ENCODE peak calls at places on chromosome 20, in eight cellular contexts. One of them, this sample, is unnamed.

GRCh38 chr20:45012682-45013302 is 46.5 kb downstream of the STK4 start:
- DNase-seq in activated naive CD8-positive, alpha-beta T cell treated with anti-CD3 and anti-CD28 coated beads, Interleukin-2, amount 50 U/mL, for 24 hours: no peak
- DNase-seq in SJSA1: peak; percentile 84
- DNase-seq in cardiac fibroblast: peak; percentile 80
- DNase-seq in stimulated activated CD4-positive, alpha-beta T cell treated with anti-CD3 and anti-CD28 coated beads, Interleukin-2, amount 100 ng/mL, for 48 hours: no peak
- DNase-seq in CD8-positive, alpha-beta memory T cell: no peak
- DNase-seq in adrenal gland: no peak
- DNase-seq in bronchial epithelial cell: no peak
- DNase-seq in this sample: no peak

GRCh38 chr20:43843096-43843964 is 71.3 kb upstream of the TOX2 start:
- DNase-seq in activated naive CD8-positive, alpha-beta T cell treated with anti-CD3 and anti-CD28 coated beads, Interleukin-2, amount 50 U/mL, for 24 hours: no peak
- DNase-seq in SJSA1: peak; percentile 83
- DNase-seq in cardiac fibroblast: peak; percentile 92
- DNase-seq in stimulated activated CD4-positive, alpha-beta T cell treated with anti-CD3 and anti-CD28 coated beads, Interleukin-2, amount 100 ng/mL, for 48 hours: no peak
- DNase-seq in CD8-positive, alpha-beta memory T cell: no peak
- DNase-seq in adrenal gland: peak; percentile 15
- DNase-seq in bronchial epithelial cell: peak; percentile 72
- DNase-seq in this sample: no peak

GRCh38 chr20:33362898-33363297 is 38.4 kb downstream of the CDK5RAP1 start:
- DNase-seq in activated naive CD8-positive, alpha-beta T cell treated with anti-CD3 and anti-CD28 coated beads, Interleukin-2, amount 50 U/mL, for 24 hours: no peak
- DNase-seq in SJSA1: no peak
- DNase-seq in cardiac fibroblast: peak; percentile 7
- DNase-seq in stimulated activated CD4-positive, alpha-beta T cell treated with anti-CD3 and anti-CD28 coated beads, Interleukin-2, amount 100 ng/mL, for 48 hours: no peak
- DNase-seq in CD8-positive, alpha-beta memory T cell: no peak
- DNase-seq in adrenal gland: no peak
- DNase-seq in bronchial epithelial cell: no peak
- DNase-seq in this sample: no peak

GRCh38 chr20:23119456-23120216 is 33.5 kb upstream of the CD93 start:
- DNase-seq in activated naive CD8-positive, alpha-beta T cell treated with anti-CD3 and anti-CD28 coated beads, Interleukin-2, amount 50 U/mL, for 24 hours: no peak
- DNase-seq in SJSA1: no peak
- DNase-seq in cardiac fibroblast: no peak
- DNase-seq in stimulated activated CD4-positive, alpha-beta T cell treated with anti-CD3 and anti-CD28 coated beads, Interleukin-2, amount 100 ng/mL, for 48 hours: no peak
- DNase-seq in CD8-positive, alpha-beta memory T cell: no peak
- DNase-seq in adrenal gland: no peak
- DNase-seq in bronchial epithelial cell: no peak
- DNase-seq in this sample: no peak

GRCh38 chr20:43934833-43935232 is 20.2 kb downstream of the TOX2 start:
- DNase-seq in activated naive CD8-positive, alpha-beta T cell treated with anti-CD3 and anti-CD28 coated beads, Interleukin-2, amount 50 U/mL, for 24 hours: no peak
- DNase-seq in SJSA1: no peak
- DNase-seq in cardiac fibroblast: no peak
- DNase-seq in stimulated activated CD4-positive, alpha-beta T cell treated with anti-CD3 and anti-CD28 coated beads, Interleukin-2, amount 100 ng/mL, for 48 hours: no peak
- DNase-seq in CD8-positive, alpha-beta memory T cell: no peak
- DNase-seq in adrenal gland: no peak
- DNase-seq in bronchial epithelial cell: no peak
- DNase-seq in this sample: no peak

GRCh38 chr20:44074252-44075151 is 112.5 kb downstream of the JPH2 start:
- DNase-seq in activated naive CD8-positive, alpha-beta T cell treated with anti-CD3 and anti-CD28 coated beads, Interleukin-2, amount 50 U/mL, for 24 hours: no peak
- DNase-seq in SJSA1: peak; percentile 24
- DNase-seq in cardiac fibroblast: peak; percentile 60
- DNase-seq in stimulated activated CD4-positive, alpha-beta T cell treated with anti-CD3 and anti-CD28 coated beads, Interleukin-2, amount 100 ng/mL, for 48 hours: no peak
- DNase-seq in CD8-positive, alpha-beta memory T cell: no peak
- DNase-seq in adrenal gland: peak; percentile 96
- DNase-seq in bronchial epithelial cell: peak; percentile 72
- DNase-seq in this sample: no peak

GRCh38 chr20:49338061-49338460 is 60.2 kb upstream of the ZNFX1 start:
- DNase-seq in activated naive CD8-positive, alpha-beta T cell treated with anti-CD3 and anti-CD28 coated beads, Interleukin-2, amount 50 U/mL, for 24 hours: no peak
- DNase-seq in SJSA1: no peak
- DNase-seq in cardiac fibroblast: no peak
- DNase-seq in stimulated activated CD4-positive, alpha-beta T cell treated with anti-CD3 and anti-CD28 coated beads, Interleukin-2, amount 100 ng/mL, for 48 hours: no peak
- DNase-seq in CD8-positive, alpha-beta memory T cell: no peak
- DNase-seq in adrenal gland: no peak
- DNase-seq in bronchial epithelial cell: no peak
- DNase-seq in this sample: no peak

GRCh38 chr20:57384953-57385761 is 6.0 kb upstream of the RBM38 start:
- DNase-seq in activated naive CD8-positive, alpha-beta T cell treated with anti-CD3 and anti-CD28 coated beads, Interleukin-2, amount 50 U/mL, for 24 hours: no peak
- DNase-seq in SJSA1: no peak
- DNase-seq in cardiac fibroblast: no peak
- DNase-seq in stimulated activated CD4-positive, alpha-beta T cell treated with anti-CD3 and anti-CD28 coated beads, Interleukin-2, amount 100 ng/mL, for 48 hours: no peak
- DNase-seq in CD8-positive, alpha-beta memory T cell: no peak
- DNase-seq in adrenal gland: peak; percentile 78
- DNase-seq in bronchial epithelial cell: no peak
- DNase-seq in this sample: no peak

GRCh38 chr20:50301165-50301564 is 110.5 kb downstream of the CEBPB start:
- DNase-seq in activated naive CD8-positive, alpha-beta T cell treated with anti-CD3 and anti-CD28 coated beads, Interleukin-2, amount 50 U/mL, for 24 hours: no peak
- DNase-seq in SJSA1: no peak
- DNase-seq in cardiac fibroblast: no peak
- DNase-seq in stimulated activated CD4-positive, alpha-beta T cell treated with anti-CD3 and anti-CD28 coated beads, Interleukin-2, amount 100 ng/mL, for 48 hours: no peak
- DNase-seq in CD8-positive, alpha-beta memory T cell: no peak
- DNase-seq in adrenal gland: no peak
- DNase-seq in bronchial epithelial cell: no peak
- DNase-seq in this sample: no peak

GRCh38 chr20:16001286-16001685 is 572.0 kb downstream of the KIF16B start:
- DNase-seq in activated naive CD8-positive, alpha-beta T cell treated with anti-CD3 and anti-CD28 coated beads, Interleukin-2, amount 50 U/mL, for 24 hours: no peak
- DNase-seq in SJSA1: no peak
- DNase-seq in cardiac fibroblast: no peak
- DNase-seq in stimulated activated CD4-positive, alpha-beta T cell treated with anti-CD3 and anti-CD28 coated beads, Interleukin-2, amount 100 ng/mL, for 48 hours: no peak
- DNase-seq in CD8-positive, alpha-beta memory T cell: no peak
- DNase-seq in adrenal gland: no peak
- DNase-seq in bronchial epithelial cell: no peak
- DNase-seq in this sample: no peak

GRCh38 chr20:36116813-36117441 is 37.6 kb upstream of the EPB41L1 start:
- DNase-seq in activated naive CD8-positive, alpha-beta T cell treated with anti-CD3 and anti-CD28 coated beads, Interleukin-2, amount 50 U/mL, for 24 hours: no peak
- DNase-seq in SJSA1: no peak
- DNase-seq in cardiac fibroblast: peak; percentile 76
- DNase-seq in stimulated activated CD4-positive, alpha-beta T cell treated with anti-CD3 and anti-CD28 coated beads, Interleukin-2, amount 100 ng/mL, for 48 hours: no peak
- DNase-seq in CD8-positive, alpha-beta memory T cell: no peak
- DNase-seq in adrenal gland: no peak
- DNase-seq in bronchial epithelial cell: peak; percentile 23
- DNase-seq in this sample: no peak

GRCh38 chr20:3248167-3248992 is 9.4 kb upstream of the SLC4A11 start:
- DNase-seq in activated naive CD8-positive, alpha-beta T cell treated with anti-CD3 and anti-CD28 coated beads, Interleukin-2, amount 50 U/mL, for 24 hours: peak; percentile 36
- DNase-seq in SJSA1: peak; percentile 22
- DNase-seq in cardiac fibroblast: peak; percentile 36
- DNase-seq in stimulated activated CD4-positive, alpha-beta T cell treated with anti-CD3 and anti-CD28 coated beads, Interleukin-2, amount 100 ng/mL, for 48 hours: no peak
- DNase-seq in CD8-positive, alpha-beta memory T cell: no peak
- DNase-seq in adrenal gland: peak; percentile 63
- DNase-seq in bronchial epithelial cell: peak; percentile 28
- DNase-seq in this sample: peak; percentile 15

GRCh38 chr20:43936371-43936770 is 21.7 kb downstream of the TOX2 start:
- DNase-seq in activated naive CD8-positive, alpha-beta T cell treated with anti-CD3 and anti-CD28 coated beads, Interleukin-2, amount 50 U/mL, for 24 hours: no peak
- DNase-seq in SJSA1: no peak
- DNase-seq in cardiac fibroblast: no peak
- DNase-seq in stimulated activated CD4-positive, alpha-beta T cell treated with anti-CD3 and anti-CD28 coated beads, Interleukin-2, amount 100 ng/mL, for 48 hours: no peak
- DNase-seq in CD8-positive, alpha-beta memory T cell: no peak
- DNase-seq in adrenal gland: no peak
- DNase-seq in bronchial epithelial cell: no peak
- DNase-seq in this sample: no peak

GRCh38 chr20:9311132-9311531 is 203.3 kb upstream of the LAMP5 start:
- DNase-seq in activated naive CD8-positive, alpha-beta T cell treated with anti-CD3 and anti-CD28 coated beads, Interleukin-2, amount 50 U/mL, for 24 hours: no peak
- DNase-seq in SJSA1: peak; percentile 21
- DNase-seq in cardiac fibroblast: no peak
- DNase-seq in stimulated activated CD4-positive, alpha-beta T cell treated with anti-CD3 and anti-CD28 coated beads, Interleukin-2, amount 100 ng/mL, for 48 hours: no peak
- DNase-seq in CD8-positive, alpha-beta memory T cell: no peak
- DNase-seq in adrenal gland: no peak
- DNase-seq in bronchial epithelial cell: no peak
- DNase-seq in this sample: no peak

GRCh38 chr20:35831029-35831428 is 59.2 kb downstream of the PHF20 start:
- DNase-seq in activated naive CD8-positive, alpha-beta T cell treated with anti-CD3 and anti-CD28 coated beads, Interleukin-2, amount 50 U/mL, for 24 hours: no peak
- DNase-seq in SJSA1: no peak
- DNase-seq in cardiac fibroblast: peak; percentile 77
- DNase-seq in stimulated activated CD4-positive, alpha-beta T cell treated with anti-CD3 and anti-CD28 coated beads, Interleukin-2, amount 100 ng/mL, for 48 hours: no peak
- DNase-seq in CD8-positive, alpha-beta memory T cell: no peak
- DNase-seq in adrenal gland: no peak
- DNase-seq in bronchial epithelial cell: peak; percentile 37
- DNase-seq in this sample: no peak

GRCh38 chr20:25341716-25342680 is 48.6 kb downstream of the ABHD12 start:
- DNase-seq in activated naive CD8-positive, alpha-beta T cell treated with anti-CD3 and anti-CD28 coated beads, Interleukin-2, amount 50 U/mL, for 24 hours: no peak
- DNase-seq in SJSA1: peak; percentile 55
- DNase-seq in cardiac fibroblast: peak; percentile 5
- DNase-seq in stimulated activated CD4-positive, alpha-beta T cell treated with anti-CD3 and anti-CD28 coated beads, Interleukin-2, amount 100 ng/mL, for 48 hours: no peak
- DNase-seq in CD8-positive, alpha-beta memory T cell: no peak
- DNase-seq in adrenal gland: no peak
- DNase-seq in bronchial epithelial cell: peak; percentile 48
- DNase-seq in this sample: no peak

This sample was measured in T-helper 2 cell.